ENCODE peak calls at places on chromosomes 6 and 20, in nine cellular contexts. G, L, H, J, Y, X, I, Q and V are unnamed samples.
A peak's percentile ranks its signal among the peaks of the same experiment; 100 is the strongest.

GRCh38 chr20:44973053-44973452 is 6.7 kb downstream of the STK4 start:
- DNase-seq in G (no peak), L (no peak), H (no peak), J (no peak), Y (no peak), X (no peak), I (no peak), Q (no peak), V (no peak)

GRCh38 chr20:58714340-58714922 is 21.8 kb downstream of the NPEPL1 start:
- DNase-seq in G (no peak), L (no peak), H (no peak), J (peak; percentile 52), Y (no peak), X (no peak), I (no peak), Q (peak; percentile 2), V (no peak)

GRCh38 chr6:75855047-75855446 is 106.0 kb downstream of the MYO6 start:
- DNase-seq in G (no peak), L (peak; percentile 78), H (no peak), J (no peak), Y (peak; percentile 41), X (peak; percentile 20), I (no peak), Q (peak; percentile 85), V (no peak)

GRCh38 chr6:9499709-9500108 is 915.2 kb downstream of the TFAP2A start:
- DNase-seq in G (no peak), L (no peak), H (no peak), J (no peak), Y (no peak), X (no peak), I (no peak), Q (no peak), V (no peak)

GRCh38 chr20:21027569-21027968 is 78.6 kb downstream of the LINC00237 start:
- DNase-seq in G (no peak), L (peak; percentile 90), H (no peak), J (no peak), Y (no peak), X (no peak), I (no peak), Q (peak; percentile 23), V (no peak)

GRCh38 chr6:125294036-125294435 is 7.7 kb downstream of the HDDC2 start:
- DNase-seq in G (no peak), L (no peak), H (no peak), J (no peak), Y (no peak), X (peak; percentile 19), I (no peak), Q (no peak), V (no peak)

GRCh38 chr6:133300896-133301295 is 59.7 kb downstream of the EYA4 start:
- DNase-seq in G (no peak), L (no peak), H (no peak), J (no peak), Y (no peak), X (no peak), I (no peak), Q (no peak), V (no peak)

GRCh38 chr6:144360401-144360800 is 75.3 kb downstream of the UTRN start:
- DNase-seq in G (no peak), L (peak; percentile 40), H (no peak), J (no peak), Y (no peak), X (no peak), I (no peak), Q (no peak), V (no peak)

DNA sequence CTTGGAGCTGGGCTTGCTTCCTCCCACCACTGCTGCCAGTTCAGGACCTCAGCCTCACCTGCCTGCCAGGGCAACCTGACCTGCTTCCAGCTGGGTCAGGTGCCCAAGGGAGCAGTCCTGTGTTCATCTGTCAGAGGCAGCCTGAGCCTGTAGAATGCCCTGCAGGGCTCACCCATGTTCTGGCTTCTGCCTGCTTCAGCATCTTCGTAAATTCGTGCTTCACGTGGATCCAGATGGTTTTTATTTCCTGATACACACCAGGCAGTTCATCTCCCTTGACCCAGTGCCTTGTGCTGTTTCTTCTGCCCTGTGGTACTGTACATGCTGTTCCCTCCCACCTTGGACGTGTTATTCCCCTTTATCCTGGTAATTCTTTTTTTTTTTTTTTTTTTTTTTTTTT is 50.2 kb downstream of the ARID1B start:
- DNase-seq in G (no peak), L (no peak), H (no peak), J (no peak), Y (no peak), X (no peak), I (no peak), Q (no peak), V (no peak)
- H3K4me1 ChIP-seq in G (peaks cover 63% of the 10 kb centered on the region), L (peaks cover 12% of the 10 kb centered on the region), H (peaks cover 22% of the 10 kb centered on the region), J (peaks cover 30% of the 10 kb centered on the region), Y (peaks cover 24% of the 10 kb centered on the region), X (peaks cover 26% of the 10 kb centered on the region), I (peaks cover 84% of the 10 kb centered on the region), Q (peaks cover 9% of the 10 kb centered on the region), V (peaks cover 24% of the 10 kb centered on the region)

GRCh38 chr20:38836991-38837390 is 31.5 kb downstream of the PPP1R16B start:
- DNase-seq in G (no peak), L (no peak), H (no peak), J (no peak), Y (no peak), X (no peak), I (no peak), Q (no peak), V (no peak)

GRCh38 chr20:38835792-38836191 is 30.3 kb downstream of the PPP1R16B start:
- DNase-seq in G (no peak), L (no peak), H (no peak), J (no peak), Y (no peak), X (no peak), I (no peak), Q (no peak), V (no peak)

GRCh38 chr20:38840053-38840893 is 34.8 kb downstream of the PPP1R16B start:
- DNase-seq in G (no peak), L (no peak), H (no peak), J (no peak), Y (no peak), X (no peak), I (no peak), Q (no peak), V (peak; percentile 49)

GRCh38 chr20:38839563-38839962 is 34.1 kb downstream of the PPP1R16B start:
- DNase-seq in G (no peak), L (no peak), H (no peak), J (no peak), Y (no peak), X (no peak), I (no peak), Q (no peak), V (no peak)

DNA sequence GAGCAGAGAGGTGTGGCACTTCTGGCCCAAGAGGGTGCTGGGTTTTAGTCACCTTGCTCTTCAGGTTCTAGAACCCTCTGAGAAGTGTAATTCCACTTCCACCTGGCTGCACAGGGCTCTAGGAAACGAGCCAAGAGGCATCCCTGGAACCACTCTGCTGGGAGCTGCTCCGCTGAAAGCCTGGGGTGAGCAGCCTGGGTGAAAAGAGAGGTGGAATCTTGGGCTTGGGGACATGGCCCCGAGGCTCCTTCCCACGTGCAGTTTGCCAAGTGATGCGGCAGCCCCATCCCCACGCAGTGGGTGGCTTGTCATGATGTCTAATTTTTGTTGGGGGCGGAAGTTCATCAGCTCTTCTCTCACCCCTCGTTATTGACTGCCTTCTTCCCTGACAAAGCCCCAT is 32.8 kb downstream of the PPP1R16B start:
- DNase-seq in G (no peak), L (no peak), H (no peak), J (no peak), Y (no peak), X (no peak), I (no peak), Q (no peak), V (no peak)
- H3K27ac ChIP-seq in G (no peak overlapping the region), L (no peak overlapping the region), H (no peak overlapping the region), J (no peak overlapping the region), Y (no peak overlapping the region), X (no peak overlapping the region), I (no peak overlapping the region), Q (no peak overlapping the region), V (no peak overlapping the region)

DNA sequence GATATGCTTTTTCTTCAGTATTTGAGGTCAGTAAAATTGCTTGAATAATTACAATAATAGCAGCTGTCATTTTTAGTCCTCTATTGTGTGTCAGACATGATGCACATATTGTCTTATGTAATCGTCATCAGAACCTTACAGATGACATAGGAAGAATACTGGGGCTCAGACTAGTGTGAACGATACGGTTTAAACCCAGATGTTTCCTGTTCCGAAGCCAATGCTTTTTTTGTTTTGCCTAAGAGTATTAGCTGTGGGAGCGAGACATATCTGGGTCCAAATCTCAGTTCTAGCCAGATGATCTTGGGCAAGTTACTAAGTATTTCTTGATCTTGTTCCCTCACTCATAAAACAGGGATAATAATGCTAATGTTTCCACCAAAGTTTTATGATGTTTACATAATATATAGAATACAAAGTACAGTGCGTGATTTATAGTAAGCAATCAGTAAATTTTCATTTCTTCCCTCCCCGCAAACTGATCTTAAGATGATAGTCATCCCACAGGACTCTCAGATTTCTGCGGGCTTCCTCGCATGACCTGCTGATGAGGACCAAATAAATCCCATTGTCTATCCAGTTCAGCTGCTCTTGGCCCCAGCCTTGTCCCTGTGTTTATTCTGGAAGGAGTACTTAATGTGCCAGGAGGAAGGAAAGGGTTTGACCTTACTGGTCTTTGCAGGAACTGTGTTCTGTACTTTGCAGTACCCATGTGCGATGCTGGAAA is 98.2 kb downstream of the CAP2 start:
- DNase-seq in G (no peak), L (no peak), H (no peak), J (no peak), Y (peak; percentile 24), X (no peak), I (no peak), Q (no peak), V (no peak)
- H3K4me1 ChIP-seq in G (peaks cover 32% of the 10 kb centered on the region), L (peaks cover 15% of the 10 kb centered on the region), H (no peaks in the 10 kb centered on the region), J (peaks cover 10% of the 10 kb centered on the region), Y (peaks cover 33% of the 10 kb centered on the region), X (no peaks in the 10 kb centered on the region), I (peaks cover 47% of the 10 kb centered on the region), Q (peaks cover 14% of the 10 kb centered on the region), V (no peaks in the 10 kb centered on the region)

GRCh38 chr6:44676246-44676790 is 288.8 kb downstream of the CDC5L start:
- DNase-seq in G (no peak), L (peak; percentile 39), H (no peak), J (no peak), Y (no peak), X (no peak), I (no peak), Q (no peak), V (no peak)

GRCh38 chr6:44672086-44672485 is 284.6 kb downstream of the CDC5L start:
- DNase-seq in G (no peak), L (peak; percentile 80), H (no peak), J (no peak), Y (no peak), X (no peak), I (no peak), Q (no peak), V (no peak)

GRCh38 chr6:44672838-44673237 is 285.3 kb downstream of the CDC5L start:
- DNase-seq in G (no peak), L (peak; percentile 71), H (no peak), J (no peak), Y (no peak), X (peak; percentile 90), I (no peak), Q (no peak), V (no peak)

GRCh38 chr6:44675449-44675848 is 287.9 kb downstream of the CDC5L start:
- DNase-seq in G (no peak), L (no peak), H (no peak), J (no peak), Y (no peak), X (peak; percentile 74), I (no peak), Q (no peak), V (no peak)

DNA sequence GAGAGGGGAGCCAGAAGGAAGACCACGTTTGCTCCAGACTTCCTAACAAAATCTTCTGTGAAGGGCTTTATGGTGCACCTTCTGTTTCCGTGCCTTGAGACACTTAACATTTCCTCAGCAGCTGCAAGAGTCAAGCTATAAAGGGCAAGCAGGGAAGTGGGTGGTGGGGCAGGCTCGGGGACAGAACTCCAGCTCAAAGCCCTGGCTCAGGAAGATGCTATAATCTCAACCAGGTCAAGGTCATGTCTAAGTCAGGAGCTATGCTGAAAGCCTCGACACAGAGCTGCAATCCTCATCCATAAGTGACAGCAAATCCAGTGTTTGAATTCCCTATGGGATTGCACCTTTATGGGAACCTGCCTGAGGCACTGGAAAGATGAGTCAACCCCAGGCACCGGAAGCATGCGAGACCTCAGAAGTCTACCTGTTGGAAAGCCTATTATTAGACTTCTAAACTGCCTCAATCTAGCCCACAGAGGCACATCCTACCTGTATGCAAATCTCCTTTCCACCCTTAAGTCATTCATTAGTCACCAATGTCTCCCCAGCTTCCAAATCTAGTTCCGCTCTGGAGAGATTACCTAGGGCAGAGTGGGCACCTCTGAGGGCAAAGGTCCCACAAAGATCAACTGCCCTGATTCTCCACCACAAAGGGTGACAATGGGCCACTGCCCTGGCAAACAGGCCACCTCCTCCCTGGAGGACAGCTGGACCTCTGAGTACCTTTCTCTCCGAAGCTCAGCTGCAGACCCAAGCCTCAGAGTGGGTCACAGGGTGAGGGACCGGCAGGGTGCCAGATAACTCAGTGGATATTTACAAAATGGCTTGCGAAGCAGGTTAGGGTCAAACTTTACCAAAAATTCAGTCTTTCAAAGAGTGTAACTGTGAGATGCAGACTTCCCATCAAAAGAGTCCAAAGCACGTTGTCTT is 287.0 kb downstream of the CDC5L start:
- DNase-seq in G (no peak), L (peak; percentile 36), H (no peak), J (no peak), Y (no peak), X (peak; percentile 93), I (no peak), Q (no peak), V (no peak)
- H3K27ac ChIP-seq in G (no peak overlapping the region), L (no peak overlapping the region), H (no peak overlapping the region), J (no peak overlapping the region), Y (no peak overlapping the region), X (peak overlapping the region; percentile 41), I (no peak overlapping the region), Q (no peak overlapping the region), V (no peak overlapping the region)